ENCODE peak calls at places on chromosomes 1 and 21, in ten cellular contexts. Z is epithelial cell of proximal tubule; N is ovary; W is ACHN; L is RKO; T is non-pigmented ciliary epithelial cell; J is stimulated activated naive CD4-positive, alpha-beta T cell; H is NCI-H1105; O is erythroblast; V is activated T-cell treated with anti-CD3 and anti-CD28 coated beads, Interleukin-2, amount 50 U/mL, for 4 hours. S is an unnamed sample.

GRCh38 chr1:36114371-36114770 is 10.7 kb downstream of the COL8A2 start:
- DNase-seq in Z (no peak), N (no peak), W (no peak), L (no peak), T (no peak), J (no peak), H (no peak), O (no peak), V (no peak), S (no peak)

GRCh38 chr1:213245270-213245669 is 194.2 kb downstream of the RPS6KC1 start:
- DNase-seq in Z (no peak), N (no peak), W (no peak), L (no peak), T (no peak), J (no peak), H (no peak), O (no peak), V (no peak), S (no peak)

GRCh38 chr1:157269656-157270375 is 131.6 kb upstream of the ETV3 start:
- DNase-seq in Z (no peak), N (no peak), W (no peak), L (no peak), T (no peak), J (no peak), H (no peak), O (no peak), V (no peak), S (peak)

GRCh38 chr1:52037402-52037814 is 3.8 kb upstream of the KTI12 start:
- DNase-seq in Z (no peak), N (no peak), W (no peak), L (no peak), T (no peak), J (no peak), H (no peak), O (no peak), V (no peak), S (no peak)

GRCh38 chr1:211375949-211376348 is 49.3 kb downstream of the TRAF5 start:
- DNase-seq in Z (no peak), N (no peak), W (no peak), L (no peak), T (no peak), J (no peak), H (no peak), O (no peak), V (no peak), S (no peak)

GRCh38 chr1:29672416-29672815 is 436.1 kb downstream of the PTPRU start:
- DNase-seq in Z (no peak), N (no peak), W (no peak), L (no peak), T (no peak), J (no peak), H (no peak), O (no peak), V (no peak), S (no peak)

GRCh38 chr1:87169250-87169910 is 159.3 kb upstream of the LMO4 start:
- DNase-seq in Z (no peak), N (no peak), W (no peak), L (no peak), T (no peak), J (no peak), H (no peak), O (no peak), V (no peak), S (no peak)

GRCh38 chr1:59108481-59109317 is 188.2 kb upstream of the FGGY start:
- DNase-seq in Z (no peak), N (no peak), W (no peak), L (no peak), T (no peak), J (no peak), H (no peak), O (no peak), V (no peak), S (no peak)

GRCh38 chr1:150464422-150464826 is 22.8 kb upstream of the TARS2 start:
- DNase-seq in Z (no peak), N (peak), W (peak), L (peak), T (peak), J (peak), H (peak), O (peak), V (peak), S (peak)

GRCh38 chr1:220271706-220272046 is 577 bp downstream of the RAB3GAP2 start:
- DNase-seq in Z (no peak), N (no peak), W (peak), L (peak), T (no peak), J (no peak), H (no peak), O (no peak), V (no peak), S (peak)

GRCh38 chr1:232123775-232124659 is 497.4 kb downstream of the DISC1 start:
- DNase-seq in Z (no peak), N (no peak), W (no peak), L (no peak), T (no peak), J (no peak), H (no peak), O (no peak), V (no peak), S (no peak)

GRCh38 chr1:201696217-201696761 is 132.7 kb upstream of the IPO9 start:
- DNase-seq in Z (no peak), N (peak), W (peak), L (peak), T (no peak), J (no peak), H (no peak), O (no peak), V (no peak), S (peak)

GRCh38 chr21:32386195-32386870 is 6.5 kb downstream of the URB1 start:
- DNase-seq in Z (no peak), N (no peak), W (no peak), L (no peak), T (no peak), J (no peak), H (no peak), O (no peak), V (no peak), S (no peak)

GRCh38 chr1:19799233-19799876 is 361 bp downstream of the TMCO4 start:
- DNase-seq in Z (no peak), N (peak), W (peak), L (peak), T (no peak), J (peak), H (no peak), O (peak), V (peak), S (peak)

GRCh38 chr1:203508463-203508862 is 14.5 kb downstream of the OPTC start:
- DNase-seq in Z (no peak), N (peak), W (no peak), L (no peak), T (no peak), J (no peak), H (no peak), O (no peak), V (no peak), S (no peak)

GRCh38 chr1:215749423-215749822 is 182.3 kb downstream of the KCTD3 start:
- DNase-seq in Z (no peak), N (no peak), W (peak), L (peak), T (peak), J (no peak), H (no peak), O (no peak), V (no peak), S (no peak)

GRCh38 chr1:19651141-19651737 is 7.1 kb downstream of the NBL1 start:
- DNase-seq in Z (no peak), N (peak), W (no peak), L (no peak), T (no peak), J (peak), H (peak), O (peak), V (peak), S (peak)

GRCh38 chr1:3105167-3105863 is 36.3 kb downstream of the PRDM16 start:
- DNase-seq in Z (no peak), N (no peak), W (no peak), L (no peak), T (no peak), J (no peak), H (no peak), O (no peak), V (no peak), S (peak)

GRCh38 chr1:245396615-245397014 is 241.8 kb downstream of the KIF26B start:
- DNase-seq in Z (no peak), N (no peak), W (no peak), L (no peak), T (no peak), J (no peak), H (no peak), O (no peak), V (no peak), S (no peak)

GRCh38 chr1:159920202-159920601 is 5.1 kb downstream of the TAGLN2 start:
- DNase-seq in Z (no peak), N (no peak), W (no peak), L (no peak), T (no peak), J (no peak), H (no peak), O (no peak), V (no peak), S (no peak)

GRCh38 chr1:112508242-112509004 is at the start of gene WNT2B:
- DNase-seq in Z (no peak), N (peak), W (no peak), L (peak), T (no peak), J (peak), H (peak), O (peak), V (peak), S (peak)

GRCh38 chr1:239951518-239952130 is 140.1 kb upstream of the FMN2 start:
- DNase-seq in Z (peak), N (peak), W (peak), L (peak), T (peak), J (peak), H (no peak), O (peak), V (peak), S (peak)

GRCh38 chr1:11880911-11881748 is 22.4 kb upstream of the NPPB start:
- DNase-seq in Z (no peak), N (no peak), W (no peak), L (no peak), T (no peak), J (no peak), H (no peak), O (no peak), V (no peak), S (peak)

GRCh38 chr1:211196880-211197279 is 62.3 kb upstream of the RCOR3 start:
- DNase-seq in Z (no peak), N (no peak), W (no peak), L (no peak), T (no peak), J (no peak), H (no peak), O (no peak), V (no peak), S (no peak)

GRCh38 chr1:207389728-207390464 is 64.2 kb upstream of the CR2 start:
- DNase-seq in Z (peak), N (no peak), W (peak), L (peak), T (no peak), J (no peak), H (no peak), O (no peak), V (no peak), S (no peak)

GRCh38 chr1:67313934-67314671 is 6.4 kb downstream of the IL12RB2 start:
- DNase-seq in Z (no peak), N (no peak), W (no peak), L (no peak), T (no peak), J (no peak), H (no peak), O (no peak), V (no peak), S (no peak)

GRCh38 chr1:221309711-221310110 is 430.5 kb downstream of the HLX start:
- DNase-seq in Z (no peak), N (no peak), W (no peak), L (no peak), T (no peak), J (no peak), H (peak), O (no peak), V (no peak), S (no peak)